ENCODE peak calls at places on chromosomes 16 and 17, in ten cellular contexts. N is lung, X is mammary epithelial cell, A is epithelial cell of esophagus, I is heart left ventricle, D is GM13976, J is left ventricle myocardium inferior, V is omental fat pad, Z is tibial artery, S is fibroblast of pulmonary artery. L is an unnamed sample.

GRCh38 chr16:600781-601180 is 10.9 kb downstream of the RAB40C start:
- DNase-seq in N (no peak), X (no peak), A (peak), I (no peak), D (no peak), J (no peak), V (no peak), Z (no peak), S (peak), L (no peak)

GRCh38 chr16:30867747-30868146 is 26.1 kb downstream of the BCL7C start:
- DNase-seq in N (no peak), X (no peak), A (peak), I (no peak), D (no peak), J (no peak), V (no peak), Z (no peak), S (peak), L (no peak)

GRCh38 chr16:3776316-3776715 is 59.0 kb upstream of the TRAP1 start:
- DNase-seq in N (peak), X (no peak), A (no peak), I (no peak), D (no peak), J (peak), V (no peak), Z (no peak), S (no peak), L (no peak)

GRCh38 chr16:55534773-55535172 is 25.9 kb downstream of the LPCAT2 start:
- DNase-seq in N (no peak), X (no peak), A (peak), I (no peak), D (no peak), J (no peak), V (no peak), Z (no peak), S (no peak), L (peak)

GRCh38 chr17:43905985-43906852 is 1.1 kb downstream of the MPP2 start:
- DNase-seq in N (peak), X (no peak), A (peak), I (peak), D (no peak), J (peak), V (peak), Z (peak), S (peak), L (no peak)

GRCh38 chr17:77365584-77366186 is 224.9 kb downstream of the SEC14L1 start:
- DNase-seq in N (no peak), X (peak), A (peak), I (peak), D (no peak), J (peak), V (no peak), Z (peak), S (peak), L (no peak)

GRCh38 chr17:49434821-49435581 is 20.3 kb upstream of the PHB1 start:
- DNase-seq in N (no peak), X (peak), A (peak), I (peak), D (peak), J (no peak), V (no peak), Z (peak), S (peak), L (no peak)

GRCh38 chr17:80555266-80555665 is 10.6 kb downstream of the RPTOR start:
- DNase-seq in N (no peak), X (no peak), A (no peak), I (no peak), D (no peak), J (no peak), V (no peak), Z (peak), S (no peak), L (no peak)

GRCh38 chr17:1872976-1873375 is 43.2 kb downstream of the RPA1 start:
- DNase-seq in N (no peak), X (no peak), A (no peak), I (no peak), D (peak), J (no peak), V (no peak), Z (no peak), S (no peak), L (no peak)

GRCh38 chr16:30977502-30977901 is 7.5 kb upstream of the HSD3B7 start:
- DNase-seq in N (no peak), X (no peak), A (no peak), I (no peak), D (no peak), J (no peak), V (no peak), Z (no peak), S (no peak), L (no peak)

GRCh38 chr17:61715348-61715747 is 124.3 kb upstream of the NACA2 start:
- DNase-seq in N (no peak), X (no peak), A (no peak), I (no peak), D (no peak), J (no peak), V (no peak), Z (no peak), S (no peak), L (no peak)

GRCh38 chr16:66427451-66427860 is 361 bp downstream of the BEAN1 start:
- DNase-seq in N (no peak), X (no peak), A (no peak), I (no peak), D (no peak), J (no peak), V (no peak), Z (no peak), S (no peak), L (no peak)

GRCh38 chr16:66428682-66429251 is 1.7 kb downstream of the BEAN1 start:
- DNase-seq in N (no peak), X (no peak), A (no peak), I (no peak), D (no peak), J (no peak), V (no peak), Z (no peak), S (no peak), L (no peak)

GRCh38 chr16:66430214-66430613 is 3.1 kb downstream of the BEAN1 start:
- DNase-seq in N (no peak), X (no peak), A (no peak), I (no peak), D (no peak), J (no peak), V (no peak), Z (no peak), S (no peak), L (no peak)

GRCh38 chr16:66427871-66428681 is 981 bp downstream of the BEAN1 start:
- DNase-seq in N (no peak), X (no peak), A (no peak), I (no peak), D (no peak), J (no peak), V (no peak), Z (no peak), S (no peak), L (no peak)

DNA sequence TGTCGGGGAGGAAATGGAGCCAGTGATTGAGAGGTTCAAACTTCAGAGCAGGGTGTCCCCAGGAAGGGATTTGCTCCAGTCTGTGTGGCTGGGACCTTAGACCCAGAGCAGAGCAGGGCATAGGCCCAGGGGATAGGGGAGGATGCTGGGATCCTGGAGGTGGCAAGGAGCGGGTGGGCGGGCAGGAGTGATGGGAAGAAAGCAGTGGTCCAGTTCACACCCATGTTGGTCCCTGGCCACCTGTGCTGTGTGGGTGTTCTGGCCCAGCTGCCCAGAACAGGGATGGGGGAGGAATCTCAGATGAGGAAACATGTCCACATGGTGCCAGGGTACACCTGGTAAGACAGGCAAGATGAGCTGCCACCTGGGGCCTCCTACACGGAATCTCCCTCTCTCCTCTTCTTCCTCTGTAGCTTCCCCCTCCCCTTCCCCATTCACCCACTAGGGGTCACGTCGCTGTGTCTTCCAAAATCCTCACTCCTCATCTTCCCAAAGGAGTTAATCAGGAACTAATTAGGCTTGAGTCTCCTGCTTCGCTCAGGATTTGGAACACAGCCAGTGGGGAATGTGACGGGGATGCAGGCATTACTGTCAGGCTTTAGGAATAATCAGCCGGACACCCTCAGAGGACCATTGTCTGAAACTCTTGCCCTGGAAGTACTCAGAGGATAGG is 2.3 kb downstream of the BEAN1 start:
- DNase-seq in N (no peak), X (no peak), A (no peak), I (no peak), D (no peak), J (no peak), V (no peak), Z (no peak), S (no peak), L (no peak)
- TF ChIP-seq CTCF in N (no peak), X (no peak), A (peak), I (no peak), D (no peak), J (no peak), V (no peak), Z (no peak), S (peak), L (no peak)

GRCh38 chr16:27920391-27920891 is 143.1 kb downstream of the GSG1L start:
- DNase-seq in N (no peak), X (peak), A (peak), I (no peak), D (no peak), J (no peak), V (no peak), Z (no peak), S (no peak), L (no peak)
- TF ChIP-seq CTCF in N (no peak), X (peak), A (peak), I (no peak), D (no peak), J (no peak), V (no peak), Z (no peak), S (peak), L (peak)

GRCh38 chr17:38868095-38868967 is 1.5 kb upstream of the LASP1 start:
- DNase-seq in N (peak), X (no peak), A (peak), I (peak), D (no peak), J (peak), V (peak), Z (peak), S (peak), L (no peak)

GRCh38 chr17:38867179-38867994 is 2.5 kb upstream of the LASP1 start:
- DNase-seq in N (peak), X (peak), A (peak), I (peak), D (no peak), J (peak), V (no peak), Z (peak), S (peak), L (peak)

GRCh38 chr17:38870259-38871165 is 654 bp downstream of the LASP1 start:
- DNase-seq in N (peak), X (peak), A (peak), I (peak), D (peak), J (peak), V (no peak), Z (peak), S (no peak), L (no peak)

GRCh38 chr17:38869647-38870258 is at the start of gene LASP1:
- DNase-seq in N (peak), X (peak), A (peak), I (peak), D (peak), J (peak), V (peak), Z (peak), S (peak), L (peak)

GRCh38 chr17:38868968-38869646 is 751 bp upstream of the LASP1 start:
- DNase-seq in N (peak), X (peak), A (peak), I (peak), D (peak), J (peak), V (peak), Z (peak), S (peak), L (peak)
- TF ChIP-seq CTCF in N (no peak), X (peak), A (peak), I (peak), D (peak), J (peak), V (no peak), Z (no peak), S (peak), L (peak)

DNA sequence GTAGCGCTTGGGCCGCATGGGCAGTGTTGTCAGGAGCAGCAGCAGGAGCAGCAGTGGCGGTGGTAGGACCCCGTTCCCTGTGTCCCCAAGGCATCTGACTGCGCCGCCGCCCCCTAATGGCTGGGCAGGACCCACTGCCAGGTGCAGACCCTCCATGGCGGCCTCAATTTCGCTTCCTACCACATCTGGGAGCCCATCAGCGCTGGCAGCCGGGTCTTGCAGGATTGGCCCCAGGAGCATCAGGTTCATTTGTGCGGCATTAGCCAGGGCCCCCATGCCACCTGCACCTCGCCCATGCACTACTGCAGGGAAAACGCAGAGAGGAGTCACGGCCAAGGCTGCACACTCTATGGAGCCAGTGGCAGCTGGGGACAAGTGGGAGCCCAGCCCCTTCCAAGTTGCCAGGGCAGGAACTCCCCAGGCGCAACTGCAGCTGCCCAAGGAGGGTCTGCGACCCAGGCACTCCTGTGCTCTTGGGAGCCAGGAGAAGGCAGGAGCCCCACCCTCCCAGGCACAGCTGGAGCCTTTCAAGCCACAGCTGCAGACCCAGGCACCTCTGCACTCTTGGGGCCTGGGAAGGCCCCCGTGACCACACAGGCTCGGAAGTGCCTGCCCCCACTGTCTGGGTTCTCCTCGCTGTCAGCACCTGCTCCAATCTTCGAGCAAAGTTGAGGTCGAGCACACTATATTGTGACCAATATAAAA is 594.2 kb downstream of the KCNJ18 start:
- DNase-seq in N (peak), X (no peak), A (no peak), I (no peak), D (no peak), J (no peak), V (no peak), Z (no peak), S (no peak), L (no peak)
- TF ChIP-seq CTCF in N (no peak), X (no peak), A (no peak), I (no peak), D (no peak), J (no peak), V (no peak), Z (no peak), S (no peak), L (no peak)

DNA sequence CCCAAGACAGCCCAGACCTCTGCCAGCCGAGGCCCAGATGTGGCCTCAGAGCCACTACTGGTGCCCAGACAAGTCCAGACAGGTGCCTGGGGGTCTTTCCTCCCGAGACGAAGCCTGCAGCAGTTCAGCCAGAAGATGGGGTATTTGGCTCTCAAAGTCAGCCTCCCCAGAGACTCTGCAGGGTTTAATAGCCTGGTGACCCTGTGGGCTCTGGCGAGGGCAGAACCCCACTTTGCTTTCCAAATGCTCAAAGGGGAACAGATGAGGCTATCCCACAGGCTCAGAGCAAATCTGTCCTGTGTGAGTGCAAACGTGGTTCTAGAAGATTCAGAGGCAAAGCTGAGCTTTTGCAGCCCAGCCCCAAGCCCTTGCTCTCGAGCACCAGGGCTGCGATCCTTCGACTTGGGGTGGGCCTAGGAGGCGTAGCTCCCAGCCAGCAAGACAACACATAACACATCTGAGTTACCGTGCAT is 236.0 kb downstream of the MRTFB start:
- DNase-seq in N (no peak), X (no peak), A (no peak), I (no peak), D (no peak), J (no peak), V (no peak), Z (no peak), S (no peak), L (no peak)
- TF ChIP-seq CTCF in N (no peak), X (no peak), A (no peak), I (no peak), D (no peak), J (no peak), V (no peak), Z (no peak), S (no peak), L (no peak)